ENCODE peak calls at places on chromosomes 5 and 9, in five cellular contexts. A is GM23248, B is testis, D is transverse colon, P is kidney tubule cell. X is an unnamed sample.
A peak's percentile ranks its signal among the peaks of the same experiment; 100 is the strongest.

GRCh38 chr5:150302301-150303069 is at the start of gene ARSI:
- DNase-seq in A (peak; percentile 76), B (no peak), D (peak; percentile 40), P (peak; percentile 65), X (peak; percentile 19)

GRCh38 chr5:119356384-119357188 is 767 bp downstream of the TNFAIP8 start:
- DNase-seq in A (peak; percentile 58), B (no peak), D (no peak), P (no peak), X (no peak)

GRCh38 chr9:134571946-134572914 is 69.4 kb upstream of the COL5A1 start:
- DNase-seq in A (no peak), B (peak; percentile 6), D (no peak), P (no peak), X (no peak)

GRCh38 chr5:36573441-36573840 is 33.0 kb upstream of the SLC1A3 start:
- DNase-seq in A (peak; percentile 73), B (no peak), D (no peak), P (peak; percentile 82), X (no peak)

GRCh38 chr9:134777153-134777552 is 103.5 kb upstream of the FCN2 start:
- DNase-seq in A (no peak), B (no peak), D (no peak), P (no peak), X (no peak)

GRCh38 chr9:36597412-36598178 is 24.9 kb downstream of the MELK start:
- DNase-seq in A (peak; percentile 80), B (peak; percentile 36), D (no peak), P (peak; percentile 55), X (no peak)

GRCh38 chr9:36029202-36029601 is 7.5 kb upstream of the RECK start:
- DNase-seq in A (peak; percentile 31), B (no peak), D (no peak), P (no peak), X (no peak)

GRCh38 chr5:14061106-14061505 is 82.0 kb upstream of the TRIO start:
- DNase-seq in A (no peak), B (peak; percentile 56), D (no peak), P (no peak), X (no peak)

GRCh38 chr9:76680716-76681431 is 83.4 kb upstream of the PCA3 start:
- DNase-seq in A (peak; percentile 24), B (no peak), D (no peak), P (no peak), X (no peak)

GRCh38 chr5:176337913-176338312 is 23.7 kb downstream of the KIAA1191 start:
- DNase-seq in A (no peak), B (no peak), D (no peak), P (peak; percentile 52), X (peak; percentile 28)

GRCh38 chr5:98334946-98335345 is 438.5 kb upstream of the RGMB start:
- DNase-seq in A (peak; percentile 24), B (no peak), D (no peak), P (no peak), X (no peak)

GRCh38 chr5:91025449-91025848 is 357.7 kb downstream of the ARRDC3 start:
- DNase-seq in A (no peak), B (no peak), D (no peak), P (no peak), X (no peak)

GRCh38 chr9:138099803-138100598 is 222.4 kb downstream of the CACNA1B start:
- DNase-seq in A (no peak), B (peak; percentile 11), D (no peak), P (no peak), X (no peak)

GRCh38 chr5:118862596-118862995 is 125.8 kb downstream of the DTWD2 start:
- DNase-seq in A (peak; percentile 50), B (no peak), D (no peak), P (no peak), X (no peak)

GRCh38 chr9:17531642-17532254 is 47.1 kb upstream of the SH3GL2 start:
- DNase-seq in A (peak; percentile 74), B (peak; percentile 76), D (peak; percentile 25), P (peak; percentile 54), X (peak; percentile 12)

GRCh38 chr9:106486685-106487084 is 376.3 kb upstream of the ZNF462 start:
- DNase-seq in A (no peak), B (no peak), D (no peak), P (peak; percentile 33), X (no peak)

GRCh38 chr5:17288570-17288969 is 71.1 kb downstream of the BASP1 start:
- DNase-seq in A (no peak), B (no peak), D (no peak), P (no peak), X (no peak)

GRCh38 chr5:29697786-29698414 is 1495.6 kb upstream of the CDH6 start:
- DNase-seq in A (no peak), B (no peak), D (no peak), P (peak; percentile 1), X (no peak)

GRCh38 chr9:6739218-6739617 is 18.6 kb upstream of the KDM4C start:
- DNase-seq in A (peak; percentile 51), B (no peak), D (no peak), P (peak; percentile 36), X (no peak)

GRCh38 chr9:92669527-92669889 is 423 bp downstream of the IPPK start:
- DNase-seq in A (no peak), B (no peak), D (peak; percentile 37), P (no peak), X (no peak)

GRCh38 chr5:1402611-1403255 is 42.5 kb downstream of the SLC6A3 start:
- DNase-seq in A (no peak), B (no peak), D (no peak), P (no peak), X (no peak)

GRCh38 chr9:94925751-94926456 is 199.4 kb downstream of the AOPEP start:
- DNase-seq in A (no peak), B (no peak), D (no peak), P (no peak), X (no peak)

GRCh38 chr5:90264930-90265857 is 144.4 kb downstream of the CETN3 start:
- DNase-seq in A (peak; percentile 77), B (peak; percentile 74), D (peak; percentile 58), P (peak; percentile 62), X (peak; percentile 52)

GRCh38 chr9:137305060-137305787 is 3.2 kb upstream of the NRARP start:
- DNase-seq in A (peak; percentile 68), B (no peak), D (peak; percentile 86), P (peak; percentile 71), X (no peak)

GRCh38 chr5:58335518-58335917 is 124.4 kb downstream of the PLK2 start:
- DNase-seq in A (peak; percentile 4), B (no peak), D (no peak), P (peak; percentile 13), X (no peak)

GRCh38 chr5:177496111-177497010 is 1.0 kb downstream of the PDLIM7 start:
- DNase-seq in A (peak; percentile 96), B (peak; percentile 74), D (peak; percentile 65), P (peak; percentile 92), X (peak; percentile 64)

GRCh38 chr9:137279741-137280477 is 2.4 kb downstream of the TOR4A start:
- DNase-seq in A (no peak), B (no peak), D (no peak), P (no peak), X (no peak)

GRCh38 chr9:95494416-95495371 is 22.1 kb downstream of the PTCH1 start:
- DNase-seq in A (peak; percentile 48), B (peak; percentile 69), D (peak; percentile 82), P (peak; percentile 93), X (peak; percentile 67)

GRCh38 chr5:952597-953271 is 55.9 kb upstream of the NKD2 start:
- DNase-seq in A (no peak), B (no peak), D (no peak), P (no peak), X (no peak)

GRCh38 chr5:171310816-171311697 is 2.0 kb downstream of the TLX3 start:
- DNase-seq in A (peak; percentile 51), B (no peak), D (no peak), P (no peak), X (no peak)

GRCh38 chr5:160548949-160549665 is 127.5 kb downstream of the PTTG1 start:
- DNase-seq in A (peak; percentile 23), B (no peak), D (no peak), P (peak; percentile 91), X (no peak)

GRCh38 chr5:67809589-67809988 is 406.0 kb upstream of the PIK3R1 start:
- DNase-seq in A (no peak), B (no peak), D (no peak), P (no peak), X (no peak)

GRCh38 chr9:125466356-125466855 is 204.8 kb downstream of the GAPVD1 start:
- DNase-seq in A (no peak), B (no peak), D (no peak), P (no peak), X (no peak)

GRCh38 chr5:138111181-138111580 is 27.3 kb downstream of the WNT8A start:
- DNase-seq in A (no peak), B (no peak), D (no peak), P (no peak), X (no peak)

GRCh38 chr5:100623719-100624118 is 88.5 kb downstream of the FAM174A start:
- DNase-seq in A (peak; percentile 57), B (no peak), D (no peak), P (peak; percentile 54), X (no peak)

GRCh38 chr9:120030847-120031246 is 549.1 kb downstream of the CDK5RAP2 start:
- DNase-seq in A (no peak), B (no peak), D (no peak), P (no peak), X (no peak)

GRCh38 chr5:142753114-142753764 is 16.9 kb upstream of the ARHGAP26 start:
- DNase-seq in A (peak; percentile 43), B (peak; percentile 82), D (peak; percentile 23), P (peak; percentile 30), X (no peak)

GRCh38 chr5:178281321-178281720 is 48.7 kb upstream of the PHYKPL start:
- DNase-seq in A (no peak), B (no peak), D (no peak), P (no peak), X (no peak)

GRCh38 chr5:133977161-133977787 is 8.8 kb upstream of the C5orf15 start:
- DNase-seq in A (no peak), B (no peak), D (no peak), P (no peak), X (no peak)